ENCODE peak calls at places on chromosomes 13 and 19, in six cellular contexts. B, F, D, N, K and H are unnamed samples.

GRCh38 chr13:19769854-19770253 is 12.9 kb downstream of the PSPC1 start:
- DNase-seq in B (peak; percentile 24), F (no peak), D (peak; percentile 24), N (no peak), K (no peak), H (no peak)

GRCh38 chr19:29673451-29674371 is 8.4 kb downstream of the PLEKHF1 start:
- DNase-seq in B (no peak), F (no peak), D (no peak), N (no peak), K (no peak), H (no peak)

GRCh38 chr13:76886292-76887061 is at the start of gene KCTD12:
- DNase-seq in B (peak; percentile 88), F (peak; percentile 73), D (peak; percentile 73), N (no peak), K (peak; percentile 86), H (peak; percentile 80)

GRCh38 chr13:82878536-82878935 is 1003.7 kb downstream of the SLITRK1 start:
- DNase-seq in B (peak; percentile 5), F (no peak), D (no peak), N (no peak), K (peak; percentile 14), H (no peak)

GRCh38 chr13:73800011-73800410 is 334.2 kb downstream of the KLF12 start:
- DNase-seq in B (no peak), F (no peak), D (no peak), N (no peak), K (no peak), H (no peak)

GRCh38 chr13:108785844-108786243 is 156.4 kb downstream of the MYO16 start:
- DNase-seq in B (no peak), F (no peak), D (no peak), N (no peak), K (no peak), H (peak; percentile 4)

GRCh38 chr19:48363810-48364563 is at the start of the genes SYNGR4 and TMEM143:
- DNase-seq in B (peak; percentile 100), F (peak; percentile 99), D (peak; percentile 99), N (peak; percentile 96), K (peak; percentile 99), H (peak; percentile 100)

GRCh38 chr13:106597190-106597589 is 29.3 kb upstream of the ARGLU1 start:
- DNase-seq in B (peak; percentile 46), F (no peak), D (no peak), N (no peak), K (no peak), H (no peak)

GRCh38 chr13:66222127-66222526 is 1008.0 kb downstream of the PCDH9 start:
- DNase-seq in B (no peak), F (no peak), D (no peak), N (no peak), K (no peak), H (no peak)

GRCh38 chr13:98489446-98490194 is 87.3 kb downstream of the STK24 start:
- DNase-seq in B (no peak), F (no peak), D (no peak), N (no peak), K (no peak), H (no peak)

GRCh38 chr19:46724468-46724867 is 7.6 kb upstream of the PRKD2 start:
- DNase-seq in B (no peak), F (no peak), D (no peak), N (no peak), K (no peak), H (no peak)

DNA sequence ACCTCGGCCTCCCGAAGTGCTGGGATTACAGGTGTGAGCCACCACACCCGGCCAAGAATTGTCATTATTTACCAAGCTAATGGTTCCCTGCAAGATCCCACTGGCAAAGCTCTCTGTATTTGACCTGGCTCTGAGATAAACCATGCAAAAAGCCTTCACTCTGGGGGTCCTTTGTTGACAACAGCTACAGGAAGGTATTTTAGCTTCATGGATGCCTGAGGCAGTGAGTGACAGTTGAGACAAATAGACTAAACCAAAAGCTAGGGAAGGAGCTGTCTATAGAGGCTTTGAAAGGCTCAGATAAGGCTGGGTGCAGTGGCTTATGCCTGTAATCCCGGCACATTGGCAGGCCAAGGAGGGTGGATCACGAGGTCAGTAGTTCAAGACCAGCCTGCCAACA is 45.5 kb downstream of the NOTCH3 start:
- DNase-seq in B (peak; percentile 56), F (no peak), D (no peak), N (no peak), K (no peak), H (no peak)
- H4K91ac ChIP-seq in B (no peak overlapping the region), F (no peak overlapping the region), D (no peak overlapping the region), N (no peak overlapping the region), K (no peak overlapping the region), H (no peak overlapping the region)

GRCh38 chr13:48072304-48072703 is 22.6 kb downstream of the MED4 start:
- DNase-seq in B (no peak), F (no peak), D (no peak), N (no peak), K (no peak), H (no peak)
- H3K27ac ChIP-seq in B (no peak overlapping the region), F (no peak overlapping the region), D (peak overlapping the region; percentile 23), N (peak overlapping the region; percentile 9), K (no peak overlapping the region), H (no peak overlapping the region)

GRCh38 chr19:54421169-54421516 is 5.9 kb downstream of the TTYH1 start:
- DNase-seq in B (no peak), F (no peak), D (no peak), N (no peak), K (no peak), H (no peak)
- H4K91ac ChIP-seq in B (no peak overlapping the region), F (no peak overlapping the region), D (no peak overlapping the region), N (peak overlapping the region; percentile 96), K (no peak overlapping the region), H (peak overlapping the region; percentile 86)

DNA sequence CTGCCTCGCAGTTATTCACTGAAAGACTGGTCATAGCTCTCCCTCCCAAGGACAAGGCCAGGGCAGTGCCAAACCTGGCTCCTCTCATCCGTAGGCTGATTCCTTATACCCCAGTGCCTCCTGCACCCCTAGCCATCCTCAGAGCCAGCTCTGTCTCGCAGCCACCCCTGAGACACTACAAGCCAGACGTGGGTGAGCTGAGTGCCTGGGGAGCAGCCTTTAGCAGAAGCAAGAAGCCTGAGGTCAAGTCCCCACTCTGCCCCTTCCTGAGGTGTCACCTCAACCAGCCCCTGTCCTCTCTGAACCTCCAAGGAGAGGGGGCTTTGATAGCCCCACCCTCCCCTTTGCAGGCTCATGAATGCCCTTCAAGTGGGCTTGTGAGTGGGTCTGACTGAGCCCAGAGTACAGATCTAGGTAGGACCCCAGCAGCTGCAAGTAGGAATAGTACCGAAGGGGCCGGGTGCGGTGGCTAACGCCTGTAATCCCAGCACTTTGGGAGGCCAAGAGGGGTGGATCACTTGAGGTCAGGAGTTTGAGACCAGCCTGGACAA is 14.8 kb upstream of the AKAP8L start:
- DNase-seq in B (no peak), F (no peak), D (no peak), N (no peak), K (no peak), H (no peak)
- H3K27ac ChIP-seq in B (no peak overlapping the region), F (no peak overlapping the region), D (peak overlapping the region; percentile 5), N (no peak overlapping the region), K (peak overlapping the region; percentile 44), H (no peak overlapping the region)

DNA sequence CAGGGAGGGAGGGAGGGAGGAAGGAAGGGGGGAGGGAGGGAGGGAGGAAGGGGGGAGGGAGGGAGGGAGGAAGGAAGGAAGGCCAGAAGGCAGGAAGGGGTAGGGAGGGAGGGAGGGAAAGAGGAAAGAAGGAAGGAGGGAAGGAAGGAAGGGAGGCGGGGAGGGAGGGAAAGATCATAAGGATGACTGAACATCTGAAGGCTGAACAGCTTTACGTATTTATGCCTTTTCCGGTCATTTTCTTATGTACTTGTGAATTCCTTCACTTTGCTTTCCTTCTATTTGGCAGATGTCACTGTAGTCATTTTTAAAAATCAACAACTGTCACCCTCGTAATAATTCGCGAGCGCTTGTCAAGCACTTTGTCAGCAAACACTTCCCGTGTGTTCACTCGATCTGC is 6.6 kb upstream of the TTYH1 start:
- DNase-seq in B (no peak), F (no peak), D (no peak), N (no peak), K (no peak), H (no peak)
- H4K91ac ChIP-seq in B (no peak overlapping the region), F (no peak overlapping the region), D (no peak overlapping the region), N (no peak overlapping the region), K (no peak overlapping the region), H (no peak overlapping the region)

GRCh38 chr19:14497347-14497921 is 1.5 kb upstream of the GIPC1 start:
- DNase-seq in B (no peak), F (no peak), D (no peak), N (no peak), K (no peak), H (no peak)
- H3K27ac ChIP-seq in B (no peak overlapping the region), F (no peak overlapping the region), D (no peak overlapping the region), N (no peak overlapping the region), K (no peak overlapping the region), H (no peak overlapping the region)

GRCh38 chr19:13553880-13554400 is 47.7 kb upstream of the CACNA1A start:
- DNase-seq in B (no peak), F (no peak), D (no peak), N (no peak), K (no peak), H (no peak)
- H4K91ac ChIP-seq in B (no peak overlapping the region), F (no peak overlapping the region), D (no peak overlapping the region), N (no peak overlapping the region), K (no peak overlapping the region), H (no peak overlapping the region)

GRCh38 chr19:44904426-44904994 is 1.1 kb upstream of the APOE start:
- DNase-seq in B (no peak), F (peak; percentile 68), D (no peak), N (peak; percentile 81), K (no peak), H (no peak)
- H3K27ac ChIP-seq in B (no peak overlapping the region), F (no peak overlapping the region), D (no peak overlapping the region), N (no peak overlapping the region), K (no peak overlapping the region), H (no peak overlapping the region)